ENCODE peak calls at places on chromosomes 1 and 21, in ten cellular contexts. O, N, A, G, D, L, P, V, E and K are unnamed samples. For H3K4me1 and H3K9me3, the result is how much of the 10 kb centered on the place peaks cover.

GRCh38 chr1:31815307-31815645 is 546 bp downstream of the SPOCD1 start:
- DNase-seq in L (no peak), N (no peak), A (no peak), V (no peak), D (no peak), E (no peak), O (no peak), G (no peak), P (no peak), K (no peak)

GRCh38 chr1:201552941-201553341 is 14.0 kb downstream of the NAV1 start:
- DNase-seq in V (no peak), E (peak), A (no peak), P (no peak), O (no peak), D (peak), G (no peak), N (no peak), L (no peak), K (no peak)

GRCh38 chr1:147890177-147890790 is 12.3 kb upstream of the GJA8 start:
- DNase-seq in N (peak), E (peak), P (peak), O (peak), V (peak), L (peak), G (peak), D (peak), A (no peak), K (peak)

GRCh38 chr1:204286323-204286714 is 72.5 kb upstream of the GOLT1A start:
- DNase-seq in N (no peak), L (no peak), G (no peak), A (no peak), O (no peak), E (no peak), V (no peak), P (no peak), D (no peak), K (no peak)

GRCh38 chr1:182143154-182143657 is 81.7 kb upstream of the ZNF648 start:
- DNase-seq in G (peak), E (peak), O (peak), A (peak), V (peak), P (peak), D (peak), L (peak), N (peak), K (peak)

GRCh38 chr1:184255560-184255959 is 131.3 kb upstream of the C1orf21 start:
- DNase-seq in O (no peak), A (no peak), P (no peak), N (no peak), D (no peak), L (no peak), G (no peak), V (no peak), E (no peak), K (no peak)

GRCh38 chr1:157156058-157156541 is 17.9 kb upstream of the ETV3 start:
- DNase-seq in L (peak), O (peak), A (peak), E (peak), G (peak), D (peak), N (peak), V (peak), P (peak), K (peak)

GRCh38 chr1:15755643-15756040 is 3.0 kb upstream of the FBLIM1 start:
- DNase-seq in A (no peak), N (no peak), D (no peak), G (no peak), L (no peak), O (no peak), E (no peak), P (no peak), V (no peak), K (no peak)

GRCh38 chr21:32364801-32365200 is 28.0 kb downstream of the URB1 start:
- DNase-seq in E (no peak), O (no peak), A (peak), L (no peak), P (no peak), V (no peak), D (no peak), G (no peak), N (no peak), K (no peak)

GRCh38 chr21:38159355-38159754 is 97.4 kb upstream of the KCNJ15 start:
- DNase-seq in D (peak), G (peak), L (peak), P (peak), O (peak), E (peak), N (peak), V (no peak), A (no peak), K (peak)

GRCh38 chr1:44908427-44908826 is 65.4 kb upstream of the PTCH2 start:
- DNase-seq in E (no peak), D (no peak), N (no peak), L (no peak), A (no peak), O (no peak), P (no peak), G (no peak), V (no peak), K (no peak)

GRCh38 chr21:39082656-39083376 is 100.4 kb downstream of the PSMG1 start:
- DNase-seq in E (no peak), A (no peak), D (no peak), G (no peak), P (peak), L (no peak), O (no peak), N (peak), V (no peak), K (no peak)

GRCh38 chr1:56576880-56577858 is 2.2 kb downstream of the PLPP3 start:
- DNase-seq in V (no peak), E (peak), O (peak), L (no peak), N (peak), A (no peak), D (no peak), G (no peak), P (no peak), K (peak)

GRCh38 chr1:32195972-32196823 is 4.2 kb upstream of the CCDC28B start:
- DNase-seq in A (no peak), N (no peak), P (no peak), V (no peak), O (no peak), E (no peak), D (no peak), G (no peak), L (no peak), K (no peak)

GRCh38 chr1:206558794-206559660 is 51.7 kb downstream of the RASSF5 start:
- DNase-seq in O (no peak), A (no peak), G (no peak), L (no peak), D (no peak), E (no peak), P (no peak), N (no peak), V (no peak), K (no peak)

GRCh38 chr1:55684131-55684650 is 469.0 kb upstream of the USP24 start:
- DNase-seq in A (no peak), O (no peak), N (no peak), L (no peak), G (no peak), V (no peak), D (no peak), P (no peak), E (no peak), K (no peak)

GRCh38 chr1:165235777-165236285 is 120.7 kb downstream of the LMX1A start:
- DNase-seq in N (no peak), G (no peak), E (no peak), V (peak), O (peak), A (no peak), P (peak), L (no peak), D (no peak), K (peak)

GRCh38 chr1:230867119-230867902 is 1.0 kb downstream of the C1orf198 start:
- DNase-seq in G (no peak), A (no peak), D (no peak), E (no peak), O (no peak), L (no peak), V (no peak), N (no peak), P (no peak), K (no peak)

GRCh38 chr1:47231314-47232186 is 475 bp downstream of the TAL1 start:
- DNase-seq in E (peak), V (no peak), P (peak), N (no peak), G (no peak), A (no peak), D (no peak), L (peak), O (peak), K (peak)

GRCh38 chr1:117567435-117567834 is 38.4 kb upstream of the TENT5C start:
- DNase-seq in V (no peak), L (no peak), D (no peak), O (no peak), E (no peak), P (no peak), N (no peak), G (no peak), A (no peak), K (no peak)

GRCh38 chr1:117570988-117571409 is 34.8 kb upstream of the TENT5C start:
- DNase-seq in E (no peak), A (no peak), O (peak), N (no peak), G (no peak), L (no peak), P (no peak), D (peak), V (no peak), K (no peak)

GRCh38 chr1:117569956-117570355 is 35.9 kb upstream of the TENT5C start:
- DNase-seq in A (no peak), E (no peak), D (no peak), G (no peak), L (no peak), V (no peak), O (no peak), N (no peak), P (no peak), K (no peak)

GRCh38 chr1:117567976-117568375 is 37.9 kb upstream of the TENT5C start:
- DNase-seq in V (no peak), P (no peak), D (no peak), L (no peak), O (no peak), A (no peak), E (no peak), G (no peak), N (no peak), K (no peak)

DNA sequence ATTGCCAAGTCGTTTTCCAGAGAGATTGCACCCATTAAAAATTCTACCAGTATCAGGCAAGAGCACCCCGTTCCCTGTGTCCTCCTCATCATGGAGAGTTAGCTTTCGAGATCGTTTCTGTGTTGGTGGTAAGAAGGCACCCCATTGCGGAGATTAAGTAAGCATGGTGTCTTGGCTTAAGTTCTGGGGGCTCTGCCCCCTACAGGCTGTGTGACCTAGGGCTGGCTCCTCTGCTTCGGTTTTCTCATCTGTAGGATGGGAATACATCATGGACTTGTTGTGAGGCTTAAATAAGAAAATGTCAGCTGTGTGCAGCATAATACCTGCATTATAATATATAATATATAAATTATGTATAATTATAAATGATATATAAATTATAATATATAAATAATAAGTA is 36.8 kb upstream of the TENT5C start:
- DNase-seq in D (no peak), P (no peak), V (no peak), E (no peak), G (no peak), L (no peak), N (no peak), A (no peak), O (no peak), K (no peak)
- H3K4me1 ChIP-seq in D (under half), P (under half), V (under half), E (under half), G (under half), L (under half), N (under half), A (under half), O (under half), K (under half)

GRCh38 chr1:174324493-174324892 is 123.3 kb upstream of the GPR52 start:
- DNase-seq in V (no peak), E (no peak), O (no peak), N (no peak), P (no peak), G (no peak), A (no peak), L (no peak), D (no peak), K (no peak)

GRCh38 chr1:174326278-174326677 is 121.5 kb upstream of the GPR52 start:
- DNase-seq in V (no peak), A (no peak), G (no peak), O (no peak), L (no peak), P (no peak), D (no peak), N (no peak), E (no peak), K (no peak)

GRCh38 chr1:174324939-174325338 is 122.8 kb upstream of the GPR52 start:
- DNase-seq in P (no peak), A (no peak), N (no peak), D (no peak), E (no peak), O (no peak), G (no peak), V (no peak), L (no peak), K (no peak)

DNA sequence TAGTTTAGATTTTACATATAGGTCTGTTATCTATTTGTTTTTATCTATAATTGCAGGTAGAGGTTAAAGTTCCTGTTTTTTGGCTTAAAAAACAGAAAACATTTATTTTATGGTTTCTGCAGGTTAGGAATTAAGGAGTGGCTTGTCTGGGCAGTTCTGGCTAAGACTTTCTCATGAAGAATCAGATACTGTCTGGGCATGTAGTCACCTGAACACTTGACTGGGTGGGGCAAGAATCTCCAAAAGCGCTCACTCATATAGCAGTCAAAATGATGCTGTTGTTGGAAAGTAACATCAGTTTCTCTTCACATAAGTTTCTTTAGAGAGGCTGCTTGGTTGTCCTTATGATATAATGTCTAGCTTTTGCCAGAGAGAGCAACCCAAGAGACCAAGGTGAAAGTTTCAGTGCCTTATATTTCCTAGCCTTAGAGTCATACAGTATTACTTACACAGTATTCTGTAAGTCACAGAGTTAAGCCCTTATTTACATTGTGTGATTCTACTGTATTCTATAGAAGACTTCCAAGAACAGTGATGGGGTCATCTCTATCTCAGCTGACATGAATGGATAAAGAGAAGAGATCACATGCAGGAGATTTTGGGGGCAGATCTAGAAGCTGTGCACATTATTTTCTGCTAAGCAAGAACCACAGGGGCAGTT is 125.4 kb upstream of the GPR52 start:
- DNase-seq in O (no peak), E (no peak), D (no peak), L (no peak), A (no peak), P (no peak), G (no peak), V (no peak), N (no peak), K (no peak)
- H3K9me3 ChIP-seq in O (under half), E (under half), D (under half), L (under half), A (under half), P (under half), G (under half), V (under half), N (under half), K (under half)

DNA sequence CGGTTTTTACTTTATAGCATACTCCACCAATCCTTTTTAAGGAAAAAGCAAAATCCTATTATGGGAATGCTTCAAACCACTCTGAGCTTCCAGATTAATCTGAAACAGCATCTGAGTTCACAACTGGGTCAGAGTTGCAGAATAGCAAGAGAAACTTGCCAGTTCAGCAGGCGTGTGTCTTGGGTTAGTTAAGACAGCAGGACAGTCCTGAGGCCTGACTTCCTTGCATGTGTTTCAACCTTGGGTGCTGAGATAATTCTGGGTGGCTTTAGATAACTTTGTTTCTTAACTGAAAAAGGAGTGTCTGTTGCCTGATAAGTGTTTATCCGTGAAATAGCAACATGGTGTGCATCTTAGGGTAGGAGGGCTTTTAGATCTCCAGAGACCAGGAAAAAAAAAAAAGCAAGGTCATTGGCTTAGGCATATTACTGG is 169.2 kb downstream of the DHRS3 start:
- DNase-seq in V (no peak), E (peak), A (peak), O (peak), N (no peak), L (no peak), G (no peak), D (no peak), P (peak), K (no peak)
- H3K4me1 ChIP-seq in V (under half), E (under half), A (half or more), O (half or more), N (under half), L (half or more), G (half or more), D (half or more), P (under half), K (under half)

GRCh38 chr21:43295016-43295958 is 126.5 kb downstream of the CRYAA start:
- DNase-seq in D (peak), L (no peak), A (no peak), P (peak), V (no peak), E (no peak), O (no peak), G (peak), N (no peak), K (no peak)

GRCh38 chr21:43297989-43298388 is 128.9 kb downstream of the SIK1 start:
- DNase-seq in E (no peak), P (peak), D (peak), N (no peak), A (no peak), V (no peak), G (peak), O (no peak), L (no peak), K (no peak)

GRCh38 chr21:43298546-43299440 is 128.1 kb downstream of the SIK1 start:
- DNase-seq in D (peak), V (no peak), E (no peak), G (no peak), N (no peak), P (peak), L (no peak), A (no peak), O (no peak), K (no peak)

GRCh38 chr21:43299441-43300277 is 127.3 kb downstream of the SIK1 start:
- DNase-seq in A (no peak), L (no peak), G (peak), P (peak), N (no peak), E (no peak), V (no peak), D (peak), O (no peak), K (no peak)

GRCh38 chr21:43297411-43297981 is 128.7 kb downstream of the CRYAA start:
- DNase-seq in O (no peak), N (no peak), D (peak), A (no peak), P (peak), L (no peak), V (no peak), E (no peak), G (peak), K (no peak)
- H3K9me3 ChIP-seq in O (under half), N (under half), D (under half), A (under half), P (under half), L (under half), V (under half), E (under half), G (under half), K (under half)

GRCh38 chr1:223136086-223136485 is 7.0 kb downstream of the TLR5 start:
- DNase-seq in P (no peak), V (no peak), O (no peak), D (no peak), E (no peak), N (no peak), L (no peak), A (peak), G (no peak), K (peak)

GRCh38 chr1:223133301-223133823 is 9.7 kb downstream of the TLR5 start:
- DNase-seq in V (no peak), E (no peak), O (no peak), G (no peak), N (no peak), A (peak), D (no peak), L (no peak), P (no peak), K (no peak)

GRCh38 chr1:223137402-223138100 is 5.5 kb downstream of the TLR5 start:
- DNase-seq in O (peak), V (no peak), N (no peak), P (no peak), L (no peak), G (no peak), D (no peak), E (peak), A (peak), K (no peak)

GRCh38 chr1:223135176-223135575 is 7.9 kb downstream of the TLR5 start:
- DNase-seq in V (no peak), A (peak), L (no peak), D (no peak), O (no peak), P (peak), G (peak), N (no peak), E (peak), K (peak)

DNA sequence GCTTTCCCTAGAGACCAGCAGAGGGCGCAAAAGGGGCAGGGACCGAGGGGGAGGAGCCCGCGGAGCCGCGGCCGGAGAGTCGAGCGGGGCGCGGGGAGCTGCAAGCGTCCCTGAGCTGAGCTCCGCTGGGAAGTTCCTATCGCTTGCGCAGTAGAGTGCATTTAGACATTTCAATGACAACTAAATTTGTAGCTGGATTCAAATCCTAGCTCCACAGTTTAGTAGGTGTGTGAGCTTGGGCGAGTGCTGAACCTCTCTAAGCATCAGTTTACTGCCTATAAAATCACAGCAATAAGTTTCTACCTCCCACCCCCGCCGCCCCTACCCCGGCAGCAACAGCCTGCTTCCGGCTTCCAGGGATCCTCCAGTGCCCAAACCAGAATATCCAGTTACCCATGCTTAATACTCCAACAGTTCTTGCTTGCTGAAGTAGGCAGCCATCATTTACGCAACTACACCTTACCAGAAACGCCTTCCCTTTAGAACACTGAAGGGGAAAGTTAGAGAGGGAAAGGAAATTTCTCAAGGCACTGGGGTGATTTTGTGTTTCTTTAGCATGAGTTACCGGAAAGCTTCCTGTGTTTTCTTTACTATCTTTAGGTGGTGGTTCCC is 9.1 kb downstream of the TLR5 start:
- DNase-seq in G (peak), O (peak), D (peak), E (peak), L (peak), N (peak), P (peak), V (peak), A (peak), K (peak)
- H3K4me1 ChIP-seq in G (under half), O (under half), D (half or more), E (under half), L (half or more), N (under half), P (under half), V (under half), A (under half), K (under half)